ENCODE peak calls at places on chromosomes 13 and 19, in four cellular contexts. One of them, this sample, is unnamed.
A peak's percentile ranks its signal among the peaks of the same experiment; 100 is the strongest.

GRCh38 chr13:100513987-100514670 is 74.5 kb downstream of the GGACT start:
- DNase-seq in activated CD4-positive, alpha-beta T cell treated with anti-CD3 and anti-CD28 coated beads, Interleukin-2, amount 50 U/mL, for 1 hour: no peak
- DNase-seq in fibroblast of pulmonary artery: no peak
- DNase-seq in fibroblast of the aortic adventitia: peak; percentile 54
- DNase-seq in this sample: peak; percentile 27

GRCh38 chr13:100275746-100276145 is 186.9 kb downstream of the PCCA start:
- DNase-seq in activated CD4-positive, alpha-beta T cell treated with anti-CD3 and anti-CD28 coated beads, Interleukin-2, amount 50 U/mL, for 1 hour: no peak
- DNase-seq in fibroblast of pulmonary artery: no peak
- DNase-seq in fibroblast of the aortic adventitia: no peak
- DNase-seq in this sample: no peak

GRCh38 chr19:13847033-13847899 is 29.7 kb upstream of the NANOS3 start:
- DNase-seq in activated CD4-positive, alpha-beta T cell treated with anti-CD3 and anti-CD28 coated beads, Interleukin-2, amount 50 U/mL, for 1 hour: peak; percentile 94
- DNase-seq in fibroblast of pulmonary artery: peak; percentile 94
- DNase-seq in fibroblast of the aortic adventitia: peak; percentile 93
- DNase-seq in this sample: peak; percentile 91

GRCh38 chr19:39154626-39155100 is 29.1 kb downstream of the PAK4 start:
- DNase-seq in activated CD4-positive, alpha-beta T cell treated with anti-CD3 and anti-CD28 coated beads, Interleukin-2, amount 50 U/mL, for 1 hour: no peak
- DNase-seq in fibroblast of pulmonary artery: no peak
- DNase-seq in fibroblast of the aortic adventitia: no peak
- DNase-seq in this sample: no peak

GRCh38 chr13:112643759-112644459 is 45.9 kb upstream of the ATP11A start:
- DNase-seq in activated CD4-positive, alpha-beta T cell treated with anti-CD3 and anti-CD28 coated beads, Interleukin-2, amount 50 U/mL, for 1 hour: no peak
- DNase-seq in fibroblast of pulmonary artery: no peak
- DNase-seq in fibroblast of the aortic adventitia: no peak
- DNase-seq in this sample: no peak

GRCh38 chr13:47903836-47904235 is 97.2 kb downstream of the SUCLA2 start:
- DNase-seq in activated CD4-positive, alpha-beta T cell treated with anti-CD3 and anti-CD28 coated beads, Interleukin-2, amount 50 U/mL, for 1 hour: no peak
- DNase-seq in fibroblast of pulmonary artery: peak; percentile 22
- DNase-seq in fibroblast of the aortic adventitia: peak; percentile 36
- DNase-seq in this sample: peak; percentile 54

GRCh38 chr13:100110269-100110668 is 21.4 kb downstream of the PCCA start:
- DNase-seq in activated CD4-positive, alpha-beta T cell treated with anti-CD3 and anti-CD28 coated beads, Interleukin-2, amount 50 U/mL, for 1 hour: no peak
- DNase-seq in fibroblast of pulmonary artery: no peak
- DNase-seq in fibroblast of the aortic adventitia: no peak
- DNase-seq in this sample: no peak

GRCh38 chr19:49691243-49692101 is 556 bp downstream of the CPT1C start:
- DNase-seq in activated CD4-positive, alpha-beta T cell treated with anti-CD3 and anti-CD28 coated beads, Interleukin-2, amount 50 U/mL, for 1 hour: no peak
- DNase-seq in fibroblast of pulmonary artery: peak; percentile 75
- DNase-seq in fibroblast of the aortic adventitia: peak; percentile 72
- DNase-seq in this sample: peak; percentile 73

GRCh38 chr13:37046062-37046461 is 13.4 kb downstream of the SUPT20H start:
- DNase-seq in activated CD4-positive, alpha-beta T cell treated with anti-CD3 and anti-CD28 coated beads, Interleukin-2, amount 50 U/mL, for 1 hour: no peak
- DNase-seq in fibroblast of pulmonary artery: no peak
- DNase-seq in fibroblast of the aortic adventitia: no peak
- DNase-seq in this sample: no peak

GRCh38 chr13:33677215-33677614 is 140.7 kb upstream of the RFC3 start:
- DNase-seq in activated CD4-positive, alpha-beta T cell treated with anti-CD3 and anti-CD28 coated beads, Interleukin-2, amount 50 U/mL, for 1 hour: no peak
- DNase-seq in fibroblast of pulmonary artery: no peak
- DNase-seq in fibroblast of the aortic adventitia: no peak
- DNase-seq in this sample: no peak

GRCh38 chr19:18274776-18275356 is 614 bp upstream of the IQCN start:
- DNase-seq in activated CD4-positive, alpha-beta T cell treated with anti-CD3 and anti-CD28 coated beads, Interleukin-2, amount 50 U/mL, for 1 hour: no peak
- DNase-seq in fibroblast of pulmonary artery: peak; percentile 87
- DNase-seq in fibroblast of the aortic adventitia: peak; percentile 91
- DNase-seq in this sample: peak; percentile 86